ENCODE peak calls at places on chromosomes 4 and X, in ten cellular contexts. S is AG09319, O is heart left ventricle, B is GM13977, K is astrocyte of the spinal cord, C is GM23338, F is epithelial cell of esophagus, D is progenitor cell of endocrine pancreas, V is left ventricle myocardium inferior, I is dorsolateral prefrontal cortex. Q is an unnamed sample.

GRCh38 chrX:72478853-72479252 is 93.8 kb downstream of the HDAC8 start:
- DNase-seq in C (no peak), O (no peak), B (no peak), F (no peak), V (no peak), I (no peak), S (no peak), K (no peak), D (no peak), Q (no peak)

GRCh38 chrX:154490021-154490413 is 412 bp downstream of the SLC10A3 start:
- DNase-seq in S (no peak), F (peak; percentile 18), V (no peak), B (no peak), D (no peak), C (peak; percentile 25), I (no peak), O (no peak), K (peak; percentile 41), Q (no peak)

GRCh38 chr4:76753814-76754213 is 144.1 kb downstream of the SOWAHB start:
- DNase-seq in S (peak; percentile 68), B (no peak), D (no peak), K (peak; percentile 93), O (no peak), V (no peak), C (no peak), F (peak; percentile 74), I (no peak), Q (no peak)

GRCh38 chrX:20348139-20348538 is 81.4 kb upstream of the RPS6KA3 start:
- DNase-seq in O (no peak), C (no peak), K (no peak), B (no peak), F (no peak), D (no peak), V (no peak), I (no peak), S (no peak), Q (no peak)

GRCh38 chr4:52358855-52359254 is 300.2 kb downstream of the USP46 start:
- DNase-seq in S (no peak), D (no peak), F (no peak), C (no peak), I (no peak), B (no peak), K (peak; percentile 38), O (no peak), V (peak; percentile 34), Q (no peak)

GRCh38 chr4:1234811-1235292 is 14.1 kb downstream of the CTBP1 start:
- DNase-seq in D (no peak), F (no peak), C (peak; percentile 0), K (no peak), B (no peak), V (peak; percentile 11), S (no peak), I (no peak), O (peak; percentile 42), Q (no peak)

GRCh38 chrX:44891642-44892041 is 18.7 kb downstream of the KDM6A start:
- DNase-seq in B (no peak), F (peak; percentile 64), I (no peak), D (no peak), V (no peak), O (no peak), C (peak; percentile 14), K (no peak), S (no peak), Q (no peak)

GRCh38 chr4:83231620-83232056 is 53.0 kb downstream of the COQ2 start:
- DNase-seq in D (no peak), O (no peak), C (no peak), I (no peak), B (no peak), V (no peak), K (no peak), S (no peak), F (peak; percentile 67), Q (no peak)

GRCh38 chr4:141463678-141464077 is 172.7 kb upstream of the IL15 start:
- DNase-seq in F (peak; percentile 4), D (no peak), O (no peak), K (no peak), B (no peak), S (no peak), V (no peak), C (no peak), I (no peak), Q (no peak)

GRCh38 chr4:180150818-180151217 is 2092.4 kb upstream of the TENM3 start:
- DNase-seq in O (no peak), I (no peak), F (peak; percentile 24), B (no peak), D (no peak), K (peak; percentile 13), V (no peak), C (peak; percentile 48), S (no peak), Q (no peak)
- TF ChIP-seq CTCF in O (peak; percentile 15), I (peak; percentile 72), F (peak; percentile 33), B (peak; percentile 33), D (peak; percentile 72), K (peak; percentile 39), V (peak; percentile 21), C (peak; percentile 76), S (peak; percentile 19), Q (no peak)

GRCh38 chr4:104451573-104451972 is 43.1 kb downstream of the CXXC4 start:
- DNase-seq in K (peak; percentile 34), O (no peak), C (peak; percentile 55), S (no peak), D (no peak), I (no peak), V (no peak), B (peak; percentile 4), F (peak; percentile 26), Q (peak; percentile 4)
- TF ChIP-seq CTCF in K (peak; percentile 59), O (peak; percentile 35), C (peak; percentile 60), S (no peak), D (peak; percentile 50), I (peak; percentile 74), V (peak; percentile 59), B (peak; percentile 30), F (peak; percentile 65), Q (no peak)

GRCh38 chr4:2874861-2875260 is 31.2 kb downstream of the ADD1 start:
- DNase-seq in V (no peak), B (no peak), F (no peak), K (no peak), C (no peak), I (no peak), D (no peak), O (no peak), S (no peak), Q (no peak)
- TF ChIP-seq CTCF in V (no peak), B (no peak), F (no peak), K (no peak), C (no peak), I (no peak), D (no peak), O (no peak), S (no peak), Q (no peak)

GRCh38 chrX:24294619-24295018 is 19.2 kb downstream of the SUPT20HL2 start:
- DNase-seq in S (no peak), K (no peak), F (no peak), O (no peak), C (peak; percentile 77), B (no peak), V (no peak), I (no peak), D (no peak), Q (no peak)
- TF ChIP-seq CTCF in S (peak; percentile 7), K (peak; percentile 24), F (peak; percentile 7), O (no peak), C (peak; percentile 51), B (peak; percentile 23), V (no peak), I (no peak), D (peak; percentile 33), Q (no peak)

DNA sequence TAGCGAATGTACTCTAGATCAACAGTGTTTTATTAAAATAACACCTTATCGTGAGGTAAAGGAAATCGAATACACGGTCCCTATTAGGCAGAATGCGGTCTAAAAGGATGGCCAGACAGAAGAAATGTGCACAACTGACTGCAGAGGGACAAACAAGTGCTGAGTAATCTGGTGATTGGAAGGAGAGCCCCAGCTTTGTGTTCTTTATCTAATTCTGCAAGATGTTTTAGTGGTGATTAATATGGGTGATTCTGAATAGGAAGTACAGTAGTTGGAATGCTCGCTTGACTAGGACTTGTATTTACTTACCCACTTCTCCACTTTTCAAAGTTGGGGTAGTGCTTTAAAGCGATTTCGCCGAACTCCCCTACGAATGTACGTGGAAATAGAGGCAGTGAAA is 1.2 kb downstream of the WDR44 start:
- DNase-seq in I (no peak), C (no peak), F (peak; percentile 62), B (no peak), D (no peak), S (no peak), V (no peak), O (no peak), K (peak; percentile 56), Q (no peak)
- TF ChIP-seq CTCF in I (no peak), C (no peak), F (no peak), B (no peak), D (no peak), S (no peak), V (no peak), O (no peak), K (no peak), Q (no peak)

GRCh38 chr4:188145626-188146025 is 6.4 kb downstream of the TRIML1 start:
- DNase-seq in S (no peak), K (peak; percentile 9), B (no peak), I (no peak), D (no peak), V (no peak), C (no peak), O (no peak), F (no peak), Q (no peak)
- TF ChIP-seq CTCF in S (no peak), K (no peak), B (no peak), I (no peak), D (no peak), V (no peak), C (no peak), O (no peak), F (no peak), Q (no peak)

Q was measured in GM13976.